ENCODE peak calls at places on chromosomes 7 and 10, in nine cellular contexts. One of them, this sample, is unnamed.

GRCh38 chr7:117480978-117481377 is 1.2 kb downstream of the CFTR start:
- DNase-seq in nephron progenitor cell: no peak
- DNase-seq in stimulated activated CD8-positive, alpha-beta memory T cell treated with anti-CD3 and anti-CD28 coated beads, Interleukin-15, amount 100 ng/mL, for 24 hours: no peak
- DNase-seq in activated T-cell treated with anti-CD3 and anti-CD28 coated beads, Interleukin-2, amount 50 U/mL, for 72 hours: no peak
- DNase-seq in mesothelial cell of epicardium: no peak
- DNase-seq in AG08396: no peak
- DNase-seq in SW480: no peak
- DNase-seq in MCF 10A: peak
- DNase-seq in activated T-helper 1 cell treated with anti-CD3 and anti-CD28 coated beads, Interleukin-12 subunit alpha, Interleukin-12 subunit beta, Interleukin-2, Interleukin-4 antibody, amounts not matched to agents 30 ng/mL and 10 ng/mL and 1 ng/mL, durations not matched to agents 14 hours and 24 hours and 36 hours: no peak
- DNase-seq in this sample: no peak

GRCh38 chr10:91559750-91560149 is 73.1 kb downstream of the PPP1R3C start:
- DNase-seq in MCF 10A: no peak
- DNase-seq in AG08396: no peak
- DNase-seq in stimulated activated CD8-positive, alpha-beta memory T cell treated with anti-CD3 and anti-CD28 coated beads, Interleukin-15, amount 100 ng/mL, for 24 hours: no peak
- DNase-seq in activated T-helper 1 cell treated with anti-CD3 and anti-CD28 coated beads, Interleukin-12 subunit alpha, Interleukin-12 subunit beta, Interleukin-2, Interleukin-4 antibody, amounts not matched to agents 30 ng/mL and 10 ng/mL and 1 ng/mL, durations not matched to agents 14 hours and 24 hours and 36 hours: no peak
- DNase-seq in SW480: no peak
- DNase-seq in mesothelial cell of epicardium: no peak
- DNase-seq in activated T-cell treated with anti-CD3 and anti-CD28 coated beads, Interleukin-2, amount 50 U/mL, for 72 hours: no peak
- DNase-seq in nephron progenitor cell: no peak
- DNase-seq in this sample: no peak

GRCh38 chr10:88095291-88095721 is 231.9 kb downstream of the PTEN start:
- DNase-seq in activated T-helper 1 cell treated with anti-CD3 and anti-CD28 coated beads, Interleukin-12 subunit alpha, Interleukin-12 subunit beta, Interleukin-2, Interleukin-4 antibody, amounts not matched to agents 30 ng/mL and 10 ng/mL and 1 ng/mL, durations not matched to agents 14 hours and 24 hours and 36 hours: no peak
- DNase-seq in mesothelial cell of epicardium: no peak
- DNase-seq in stimulated activated CD8-positive, alpha-beta memory T cell treated with anti-CD3 and anti-CD28 coated beads, Interleukin-15, amount 100 ng/mL, for 24 hours: no peak
- DNase-seq in AG08396: peak
- DNase-seq in activated T-cell treated with anti-CD3 and anti-CD28 coated beads, Interleukin-2, amount 50 U/mL, for 72 hours: no peak
- DNase-seq in MCF 10A: peak
- DNase-seq in SW480: no peak
- DNase-seq in nephron progenitor cell: no peak
- DNase-seq in this sample: no peak

GRCh38 chr10:90168244-90168643 is 466.9 kb downstream of the KIF20B start:
- DNase-seq in mesothelial cell of epicardium: no peak
- DNase-seq in activated T-helper 1 cell treated with anti-CD3 and anti-CD28 coated beads, Interleukin-12 subunit alpha, Interleukin-12 subunit beta, Interleukin-2, Interleukin-4 antibody, amounts not matched to agents 30 ng/mL and 10 ng/mL and 1 ng/mL, durations not matched to agents 14 hours and 24 hours and 36 hours: no peak
- DNase-seq in AG08396: no peak
- DNase-seq in activated T-cell treated with anti-CD3 and anti-CD28 coated beads, Interleukin-2, amount 50 U/mL, for 72 hours: no peak
- DNase-seq in MCF 10A: no peak
- DNase-seq in SW480: no peak
- DNase-seq in nephron progenitor cell: no peak
- DNase-seq in stimulated activated CD8-positive, alpha-beta memory T cell treated with anti-CD3 and anti-CD28 coated beads, Interleukin-15, amount 100 ng/mL, for 24 hours: no peak
- DNase-seq in this sample: no peak

GRCh38 chr7:57343901-57344622 is 105.9 kb upstream of the ZNF716 start:
- DNase-seq in nephron progenitor cell: no peak
- DNase-seq in stimulated activated CD8-positive, alpha-beta memory T cell treated with anti-CD3 and anti-CD28 coated beads, Interleukin-15, amount 100 ng/mL, for 24 hours: no peak
- DNase-seq in activated T-helper 1 cell treated with anti-CD3 and anti-CD28 coated beads, Interleukin-12 subunit alpha, Interleukin-12 subunit beta, Interleukin-2, Interleukin-4 antibody, amounts not matched to agents 30 ng/mL and 10 ng/mL and 1 ng/mL, durations not matched to agents 14 hours and 24 hours and 36 hours: no peak
- DNase-seq in activated T-cell treated with anti-CD3 and anti-CD28 coated beads, Interleukin-2, amount 50 U/mL, for 72 hours: no peak
- DNase-seq in mesothelial cell of epicardium: no peak
- DNase-seq in AG08396: no peak
- DNase-seq in SW480: no peak
- DNase-seq in MCF 10A: no peak
- DNase-seq in this sample: no peak

GRCh38 chr10:100653957-100654834 is 91.2 kb upstream of the PAX2 start:
- DNase-seq in activated T-cell treated with anti-CD3 and anti-CD28 coated beads, Interleukin-2, amount 50 U/mL, for 72 hours: peak
- DNase-seq in MCF 10A: no peak
- DNase-seq in mesothelial cell of epicardium: peak
- DNase-seq in activated T-helper 1 cell treated with anti-CD3 and anti-CD28 coated beads, Interleukin-12 subunit alpha, Interleukin-12 subunit beta, Interleukin-2, Interleukin-4 antibody, amounts not matched to agents 30 ng/mL and 10 ng/mL and 1 ng/mL, durations not matched to agents 14 hours and 24 hours and 36 hours: no peak
- DNase-seq in SW480: peak
- DNase-seq in AG08396: no peak
- DNase-seq in nephron progenitor cell: peak
- DNase-seq in stimulated activated CD8-positive, alpha-beta memory T cell treated with anti-CD3 and anti-CD28 coated beads, Interleukin-15, amount 100 ng/mL, for 24 hours: no peak
- DNase-seq in this sample: no peak

GRCh38 chr7:20793258-20793657 is 6.6 kb upstream of the SP8 start:
- DNase-seq in activated T-cell treated with anti-CD3 and anti-CD28 coated beads, Interleukin-2, amount 50 U/mL, for 72 hours: no peak
- DNase-seq in activated T-helper 1 cell treated with anti-CD3 and anti-CD28 coated beads, Interleukin-12 subunit alpha, Interleukin-12 subunit beta, Interleukin-2, Interleukin-4 antibody, amounts not matched to agents 30 ng/mL and 10 ng/mL and 1 ng/mL, durations not matched to agents 14 hours and 24 hours and 36 hours: no peak
- DNase-seq in SW480: no peak
- DNase-seq in MCF 10A: no peak
- DNase-seq in nephron progenitor cell: no peak
- DNase-seq in mesothelial cell of epicardium: no peak
- DNase-seq in AG08396: no peak
- DNase-seq in stimulated activated CD8-positive, alpha-beta memory T cell treated with anti-CD3 and anti-CD28 coated beads, Interleukin-15, amount 100 ng/mL, for 24 hours: no peak
- DNase-seq in this sample: no peak

GRCh38 chr7:138663741-138664710 is 37.1 kb downstream of the SVOPL start:
- DNase-seq in AG08396: peak
- DNase-seq in nephron progenitor cell: peak
- DNase-seq in MCF 10A: no peak
- DNase-seq in activated T-cell treated with anti-CD3 and anti-CD28 coated beads, Interleukin-2, amount 50 U/mL, for 72 hours: peak
- DNase-seq in SW480: no peak
- DNase-seq in activated T-helper 1 cell treated with anti-CD3 and anti-CD28 coated beads, Interleukin-12 subunit alpha, Interleukin-12 subunit beta, Interleukin-2, Interleukin-4 antibody, amounts not matched to agents 30 ng/mL and 10 ng/mL and 1 ng/mL, durations not matched to agents 14 hours and 24 hours and 36 hours: no peak
- DNase-seq in mesothelial cell of epicardium: peak
- DNase-seq in stimulated activated CD8-positive, alpha-beta memory T cell treated with anti-CD3 and anti-CD28 coated beads, Interleukin-15, amount 100 ng/mL, for 24 hours: no peak
- DNase-seq in this sample: no peak

GRCh38 chr7:99326408-99326782 is 697 bp downstream of the ARPC1A start:
- DNase-seq in nephron progenitor cell: no peak
- DNase-seq in SW480: no peak
- DNase-seq in stimulated activated CD8-positive, alpha-beta memory T cell treated with anti-CD3 and anti-CD28 coated beads, Interleukin-15, amount 100 ng/mL, for 24 hours: no peak
- DNase-seq in activated T-cell treated with anti-CD3 and anti-CD28 coated beads, Interleukin-2, amount 50 U/mL, for 72 hours: no peak
- DNase-seq in activated T-helper 1 cell treated with anti-CD3 and anti-CD28 coated beads, Interleukin-12 subunit alpha, Interleukin-12 subunit beta, Interleukin-2, Interleukin-4 antibody, amounts not matched to agents 30 ng/mL and 10 ng/mL and 1 ng/mL, durations not matched to agents 14 hours and 24 hours and 36 hours: no peak
- DNase-seq in AG08396: no peak
- DNase-seq in mesothelial cell of epicardium: no peak
- DNase-seq in MCF 10A: no peak
- DNase-seq in this sample: no peak

GRCh38 chr10:6401562-6402348 is 178.3 kb downstream of the PRKCQ start:
- DNase-seq in mesothelial cell of epicardium: peak
- DNase-seq in nephron progenitor cell: peak
- DNase-seq in activated T-helper 1 cell treated with anti-CD3 and anti-CD28 coated beads, Interleukin-12 subunit alpha, Interleukin-12 subunit beta, Interleukin-2, Interleukin-4 antibody, amounts not matched to agents 30 ng/mL and 10 ng/mL and 1 ng/mL, durations not matched to agents 14 hours and 24 hours and 36 hours: peak
- DNase-seq in activated T-cell treated with anti-CD3 and anti-CD28 coated beads, Interleukin-2, amount 50 U/mL, for 72 hours: peak
- DNase-seq in SW480: peak
- DNase-seq in AG08396: peak
- DNase-seq in MCF 10A: peak
- DNase-seq in stimulated activated CD8-positive, alpha-beta memory T cell treated with anti-CD3 and anti-CD28 coated beads, Interleukin-15, amount 100 ng/mL, for 24 hours: no peak
- DNase-seq in this sample: peak

GRCh38 chr7:20113423-20114027 is 103.7 kb downstream of the MACC1 start:
- DNase-seq in nephron progenitor cell: no peak
- DNase-seq in mesothelial cell of epicardium: no peak
- DNase-seq in SW480: no peak
- DNase-seq in stimulated activated CD8-positive, alpha-beta memory T cell treated with anti-CD3 and anti-CD28 coated beads, Interleukin-15, amount 100 ng/mL, for 24 hours: no peak
- DNase-seq in AG08396: no peak
- DNase-seq in activated T-cell treated with anti-CD3 and anti-CD28 coated beads, Interleukin-2, amount 50 U/mL, for 72 hours: no peak
- DNase-seq in activated T-helper 1 cell treated with anti-CD3 and anti-CD28 coated beads, Interleukin-12 subunit alpha, Interleukin-12 subunit beta, Interleukin-2, Interleukin-4 antibody, amounts not matched to agents 30 ng/mL and 10 ng/mL and 1 ng/mL, durations not matched to agents 14 hours and 24 hours and 36 hours: no peak
- DNase-seq in MCF 10A: no peak
- DNase-seq in this sample: no peak

GRCh38 chr10:101655581-101655980 is 39.4 kb downstream of the FBXW4 start:
- DNase-seq in MCF 10A: no peak
- DNase-seq in mesothelial cell of epicardium: no peak
- DNase-seq in nephron progenitor cell: no peak
- DNase-seq in AG08396: peak
- DNase-seq in SW480: no peak
- DNase-seq in activated T-cell treated with anti-CD3 and anti-CD28 coated beads, Interleukin-2, amount 50 U/mL, for 72 hours: no peak
- DNase-seq in stimulated activated CD8-positive, alpha-beta memory T cell treated with anti-CD3 and anti-CD28 coated beads, Interleukin-15, amount 100 ng/mL, for 24 hours: no peak
- DNase-seq in activated T-helper 1 cell treated with anti-CD3 and anti-CD28 coated beads, Interleukin-12 subunit alpha, Interleukin-12 subunit beta, Interleukin-2, Interleukin-4 antibody, amounts not matched to agents 30 ng/mL and 10 ng/mL and 1 ng/mL, durations not matched to agents 14 hours and 24 hours and 36 hours: no peak
- DNase-seq in this sample: no peak

GRCh38 chr7:93245525-93246432 is 13.6 kb downstream of the VPS50 start:
- DNase-seq in mesothelial cell of epicardium: no peak
- DNase-seq in SW480: peak
- DNase-seq in activated T-cell treated with anti-CD3 and anti-CD28 coated beads, Interleukin-2, amount 50 U/mL, for 72 hours: no peak
- DNase-seq in activated T-helper 1 cell treated with anti-CD3 and anti-CD28 coated beads, Interleukin-12 subunit alpha, Interleukin-12 subunit beta, Interleukin-2, Interleukin-4 antibody, amounts not matched to agents 30 ng/mL and 10 ng/mL and 1 ng/mL, durations not matched to agents 14 hours and 24 hours and 36 hours: no peak
- DNase-seq in MCF 10A: peak
- DNase-seq in AG08396: peak
- DNase-seq in nephron progenitor cell: no peak
- DNase-seq in stimulated activated CD8-positive, alpha-beta memory T cell treated with anti-CD3 and anti-CD28 coated beads, Interleukin-15, amount 100 ng/mL, for 24 hours: no peak
- DNase-seq in this sample: no peak

GRCh38 chr10:71161429-71161828 is 50.9 kb upstream of the UNC5B start:
- DNase-seq in activated T-helper 1 cell treated with anti-CD3 and anti-CD28 coated beads, Interleukin-12 subunit alpha, Interleukin-12 subunit beta, Interleukin-2, Interleukin-4 antibody, amounts not matched to agents 30 ng/mL and 10 ng/mL and 1 ng/mL, durations not matched to agents 14 hours and 24 hours and 36 hours: no peak
- DNase-seq in nephron progenitor cell: no peak
- DNase-seq in stimulated activated CD8-positive, alpha-beta memory T cell treated with anti-CD3 and anti-CD28 coated beads, Interleukin-15, amount 100 ng/mL, for 24 hours: no peak
- DNase-seq in AG08396: no peak
- DNase-seq in MCF 10A: peak
- DNase-seq in mesothelial cell of epicardium: no peak
- DNase-seq in SW480: peak
- DNase-seq in activated T-cell treated with anti-CD3 and anti-CD28 coated beads, Interleukin-2, amount 50 U/mL, for 72 hours: no peak
- DNase-seq in this sample: no peak

GRCh38 chr7:64640504-64640903 is 25.4 kb upstream of the ZNF107 start:
- DNase-seq in SW480: no peak
- DNase-seq in nephron progenitor cell: no peak
- DNase-seq in AG08396: no peak
- DNase-seq in activated T-cell treated with anti-CD3 and anti-CD28 coated beads, Interleukin-2, amount 50 U/mL, for 72 hours: no peak
- DNase-seq in stimulated activated CD8-positive, alpha-beta memory T cell treated with anti-CD3 and anti-CD28 coated beads, Interleukin-15, amount 100 ng/mL, for 24 hours: no peak
- DNase-seq in MCF 10A: no peak
- DNase-seq in mesothelial cell of epicardium: no peak
- DNase-seq in activated T-helper 1 cell treated with anti-CD3 and anti-CD28 coated beads, Interleukin-12 subunit alpha, Interleukin-12 subunit beta, Interleukin-2, Interleukin-4 antibody, amounts not matched to agents 30 ng/mL and 10 ng/mL and 1 ng/mL, durations not matched to agents 14 hours and 24 hours and 36 hours: no peak
- DNase-seq in this sample: no peak

GRCh38 chr10:77788496-77789010 is 138.0 kb downstream of the DLG5 start:
- DNase-seq in activated T-cell treated with anti-CD3 and anti-CD28 coated beads, Interleukin-2, amount 50 U/mL, for 72 hours: no peak
- DNase-seq in activated T-helper 1 cell treated with anti-CD3 and anti-CD28 coated beads, Interleukin-12 subunit alpha, Interleukin-12 subunit beta, Interleukin-2, Interleukin-4 antibody, amounts not matched to agents 30 ng/mL and 10 ng/mL and 1 ng/mL, durations not matched to agents 14 hours and 24 hours and 36 hours: no peak
- DNase-seq in nephron progenitor cell: no peak
- DNase-seq in mesothelial cell of epicardium: no peak
- DNase-seq in SW480: no peak
- DNase-seq in stimulated activated CD8-positive, alpha-beta memory T cell treated with anti-CD3 and anti-CD28 coated beads, Interleukin-15, amount 100 ng/mL, for 24 hours: no peak
- DNase-seq in MCF 10A: no peak
- DNase-seq in AG08396: no peak
- DNase-seq in this sample: no peak

GRCh38 chr10:131107970-131108369 is 203.6 kb downstream of the TCERG1L start:
- DNase-seq in nephron progenitor cell: no peak
- DNase-seq in stimulated activated CD8-positive, alpha-beta memory T cell treated with anti-CD3 and anti-CD28 coated beads, Interleukin-15, amount 100 ng/mL, for 24 hours: no peak
- DNase-seq in activated T-cell treated with anti-CD3 and anti-CD28 coated beads, Interleukin-2, amount 50 U/mL, for 72 hours: no peak
- DNase-seq in mesothelial cell of epicardium: no peak
- DNase-seq in SW480: no peak
- DNase-seq in activated T-helper 1 cell treated with anti-CD3 and anti-CD28 coated beads, Interleukin-12 subunit alpha, Interleukin-12 subunit beta, Interleukin-2, Interleukin-4 antibody, amounts not matched to agents 30 ng/mL and 10 ng/mL and 1 ng/mL, durations not matched to agents 14 hours and 24 hours and 36 hours: no peak
- DNase-seq in AG08396: no peak
- DNase-seq in MCF 10A: no peak
- DNase-seq in this sample: no peak

GRCh38 chr7:136677456-136678365 is 190.7 kb upstream of the CHRM2 start:
- DNase-seq in AG08396: no peak
- DNase-seq in mesothelial cell of epicardium: no peak
- DNase-seq in stimulated activated CD8-positive, alpha-beta memory T cell treated with anti-CD3 and anti-CD28 coated beads, Interleukin-15, amount 100 ng/mL, for 24 hours: no peak
- DNase-seq in MCF 10A: peak
- DNase-seq in activated T-helper 1 cell treated with anti-CD3 and anti-CD28 coated beads, Interleukin-12 subunit alpha, Interleukin-12 subunit beta, Interleukin-2, Interleukin-4 antibody, amounts not matched to agents 30 ng/mL and 10 ng/mL and 1 ng/mL, durations not matched to agents 14 hours and 24 hours and 36 hours: no peak
- DNase-seq in nephron progenitor cell: no peak
- DNase-seq in activated T-cell treated with anti-CD3 and anti-CD28 coated beads, Interleukin-2, amount 50 U/mL, for 72 hours: no peak
- DNase-seq in SW480: no peak
- DNase-seq in this sample: no peak

GRCh38 chr7:36023025-36023424 is 130.0 kb upstream of the EEPD1 start:
- DNase-seq in SW480: no peak
- DNase-seq in AG08396: no peak
- DNase-seq in MCF 10A: no peak
- DNase-seq in nephron progenitor cell: no peak
- DNase-seq in mesothelial cell of epicardium: no peak
- DNase-seq in stimulated activated CD8-positive, alpha-beta memory T cell treated with anti-CD3 and anti-CD28 coated beads, Interleukin-15, amount 100 ng/mL, for 24 hours: no peak
- DNase-seq in activated T-cell treated with anti-CD3 and anti-CD28 coated beads, Interleukin-2, amount 50 U/mL, for 72 hours: no peak
- DNase-seq in activated T-helper 1 cell treated with anti-CD3 and anti-CD28 coated beads, Interleukin-12 subunit alpha, Interleukin-12 subunit beta, Interleukin-2, Interleukin-4 antibody, amounts not matched to agents 30 ng/mL and 10 ng/mL and 1 ng/mL, durations not matched to agents 14 hours and 24 hours and 36 hours: no peak
- DNase-seq in this sample: no peak

GRCh38 chr7:20296444-20296843 is 34.3 kb upstream of the ITGB8 start:
- DNase-seq in MCF 10A: no peak
- DNase-seq in mesothelial cell of epicardium: no peak
- DNase-seq in SW480: peak
- DNase-seq in stimulated activated CD8-positive, alpha-beta memory T cell treated with anti-CD3 and anti-CD28 coated beads, Interleukin-15, amount 100 ng/mL, for 24 hours: no peak
- DNase-seq in activated T-cell treated with anti-CD3 and anti-CD28 coated beads, Interleukin-2, amount 50 U/mL, for 72 hours: no peak
- DNase-seq in AG08396: no peak
- DNase-seq in nephron progenitor cell: no peak
- DNase-seq in activated T-helper 1 cell treated with anti-CD3 and anti-CD28 coated beads, Interleukin-12 subunit alpha, Interleukin-12 subunit beta, Interleukin-2, Interleukin-4 antibody, amounts not matched to agents 30 ng/mL and 10 ng/mL and 1 ng/mL, durations not matched to agents 14 hours and 24 hours and 36 hours: no peak
- DNase-seq in this sample: no peak

GRCh38 chr10:15097011-15097812 is at the start of gene RPP38:
- DNase-seq in activated T-cell treated with anti-CD3 and anti-CD28 coated beads, Interleukin-2, amount 50 U/mL, for 72 hours: peak
- DNase-seq in activated T-helper 1 cell treated with anti-CD3 and anti-CD28 coated beads, Interleukin-12 subunit alpha, Interleukin-12 subunit beta, Interleukin-2, Interleukin-4 antibody, amounts not matched to agents 30 ng/mL and 10 ng/mL and 1 ng/mL, durations not matched to agents 14 hours and 24 hours and 36 hours: peak
- DNase-seq in MCF 10A: peak
- DNase-seq in stimulated activated CD8-positive, alpha-beta memory T cell treated with anti-CD3 and anti-CD28 coated beads, Interleukin-15, amount 100 ng/mL, for 24 hours: peak
- DNase-seq in AG08396: peak
- DNase-seq in nephron progenitor cell: peak
- DNase-seq in mesothelial cell of epicardium: peak
- DNase-seq in SW480: peak
- DNase-seq in this sample: peak

GRCh38 chr7:41189866-41190265 is 513.0 kb downstream of the INHBA start:
- DNase-seq in activated T-helper 1 cell treated with anti-CD3 and anti-CD28 coated beads, Interleukin-12 subunit alpha, Interleukin-12 subunit beta, Interleukin-2, Interleukin-4 antibody, amounts not matched to agents 30 ng/mL and 10 ng/mL and 1 ng/mL, durations not matched to agents 14 hours and 24 hours and 36 hours: no peak
- DNase-seq in nephron progenitor cell: no peak
- DNase-seq in MCF 10A: peak
- DNase-seq in activated T-cell treated with anti-CD3 and anti-CD28 coated beads, Interleukin-2, amount 50 U/mL, for 72 hours: no peak
- DNase-seq in mesothelial cell of epicardium: no peak
- DNase-seq in stimulated activated CD8-positive, alpha-beta memory T cell treated with anti-CD3 and anti-CD28 coated beads, Interleukin-15, amount 100 ng/mL, for 24 hours: no peak
- DNase-seq in SW480: peak
- DNase-seq in AG08396: peak
- DNase-seq in this sample: no peak

GRCh38 chr7:87420173-87420572 is 55.3 kb downstream of the ABCB4 start:
- DNase-seq in AG08396: no peak
- DNase-seq in activated T-helper 1 cell treated with anti-CD3 and anti-CD28 coated beads, Interleukin-12 subunit alpha, Interleukin-12 subunit beta, Interleukin-2, Interleukin-4 antibody, amounts not matched to agents 30 ng/mL and 10 ng/mL and 1 ng/mL, durations not matched to agents 14 hours and 24 hours and 36 hours: no peak
- DNase-seq in MCF 10A: no peak
- DNase-seq in SW480: peak
- DNase-seq in activated T-cell treated with anti-CD3 and anti-CD28 coated beads, Interleukin-2, amount 50 U/mL, for 72 hours: no peak
- DNase-seq in stimulated activated CD8-positive, alpha-beta memory T cell treated with anti-CD3 and anti-CD28 coated beads, Interleukin-15, amount 100 ng/mL, for 24 hours: no peak
- DNase-seq in nephron progenitor cell: no peak
- DNase-seq in mesothelial cell of epicardium: no peak
- DNase-seq in this sample: no peak

GRCh38 chr7:141701489-141702046 is 398 bp downstream of the DENND11 start:
- DNase-seq in stimulated activated CD8-positive, alpha-beta memory T cell treated with anti-CD3 and anti-CD28 coated beads, Interleukin-15, amount 100 ng/mL, for 24 hours: peak
- DNase-seq in mesothelial cell of epicardium: peak
- DNase-seq in SW480: peak
- DNase-seq in MCF 10A: peak
- DNase-seq in activated T-cell treated with anti-CD3 and anti-CD28 coated beads, Interleukin-2, amount 50 U/mL, for 72 hours: peak
- DNase-seq in AG08396: peak
- DNase-seq in nephron progenitor cell: peak
- DNase-seq in activated T-helper 1 cell treated with anti-CD3 and anti-CD28 coated beads, Interleukin-12 subunit alpha, Interleukin-12 subunit beta, Interleukin-2, Interleukin-4 antibody, amounts not matched to agents 30 ng/mL and 10 ng/mL and 1 ng/mL, durations not matched to agents 14 hours and 24 hours and 36 hours: peak
- DNase-seq in this sample: peak

GRCh38 chr7:30977222-30977621 is 13.5 kb downstream of the GHRHR start:
- DNase-seq in nephron progenitor cell: no peak
- DNase-seq in SW480: no peak
- DNase-seq in activated T-helper 1 cell treated with anti-CD3 and anti-CD28 coated beads, Interleukin-12 subunit alpha, Interleukin-12 subunit beta, Interleukin-2, Interleukin-4 antibody, amounts not matched to agents 30 ng/mL and 10 ng/mL and 1 ng/mL, durations not matched to agents 14 hours and 24 hours and 36 hours: no peak
- DNase-seq in activated T-cell treated with anti-CD3 and anti-CD28 coated beads, Interleukin-2, amount 50 U/mL, for 72 hours: no peak
- DNase-seq in AG08396: no peak
- DNase-seq in mesothelial cell of epicardium: no peak
- DNase-seq in stimulated activated CD8-positive, alpha-beta memory T cell treated with anti-CD3 and anti-CD28 coated beads, Interleukin-15, amount 100 ng/mL, for 24 hours: no peak
- DNase-seq in MCF 10A: no peak
- DNase-seq in this sample: no peak

GRCh38 chr10:29634764-29635625 is at the start of gene SVIL:
- DNase-seq in SW480: no peak
- DNase-seq in nephron progenitor cell: peak
- DNase-seq in activated T-helper 1 cell treated with anti-CD3 and anti-CD28 coated beads, Interleukin-12 subunit alpha, Interleukin-12 subunit beta, Interleukin-2, Interleukin-4 antibody, amounts not matched to agents 30 ng/mL and 10 ng/mL and 1 ng/mL, durations not matched to agents 14 hours and 24 hours and 36 hours: no peak
- DNase-seq in mesothelial cell of epicardium: no peak
- DNase-seq in MCF 10A: peak
- DNase-seq in AG08396: peak
- DNase-seq in stimulated activated CD8-positive, alpha-beta memory T cell treated with anti-CD3 and anti-CD28 coated beads, Interleukin-15, amount 100 ng/mL, for 24 hours: no peak
- DNase-seq in activated T-cell treated with anti-CD3 and anti-CD28 coated beads, Interleukin-2, amount 50 U/mL, for 72 hours: no peak
- DNase-seq in this sample: no peak

GRCh38 chr7:84364708-84365107 is 170.1 kb upstream of the SEMA3A start:
- DNase-seq in nephron progenitor cell: no peak
- DNase-seq in mesothelial cell of epicardium: no peak
- DNase-seq in activated T-cell treated with anti-CD3 and anti-CD28 coated beads, Interleukin-2, amount 50 U/mL, for 72 hours: no peak
- DNase-seq in stimulated activated CD8-positive, alpha-beta memory T cell treated with anti-CD3 and anti-CD28 coated beads, Interleukin-15, amount 100 ng/mL, for 24 hours: no peak
- DNase-seq in SW480: peak
- DNase-seq in activated T-helper 1 cell treated with anti-CD3 and anti-CD28 coated beads, Interleukin-12 subunit alpha, Interleukin-12 subunit beta, Interleukin-2, Interleukin-4 antibody, amounts not matched to agents 30 ng/mL and 10 ng/mL and 1 ng/mL, durations not matched to agents 14 hours and 24 hours and 36 hours: no peak
- DNase-seq in AG08396: peak
- DNase-seq in MCF 10A: no peak
- DNase-seq in this sample: no peak

GRCh38 chr7:158137516-158138328 is 449.9 kb downstream of the PTPRN2 start:
- DNase-seq in activated T-helper 1 cell treated with anti-CD3 and anti-CD28 coated beads, Interleukin-12 subunit alpha, Interleukin-12 subunit beta, Interleukin-2, Interleukin-4 antibody, amounts not matched to agents 30 ng/mL and 10 ng/mL and 1 ng/mL, durations not matched to agents 14 hours and 24 hours and 36 hours: no peak
- DNase-seq in MCF 10A: no peak
- DNase-seq in stimulated activated CD8-positive, alpha-beta memory T cell treated with anti-CD3 and anti-CD28 coated beads, Interleukin-15, amount 100 ng/mL, for 24 hours: no peak
- DNase-seq in mesothelial cell of epicardium: no peak
- DNase-seq in nephron progenitor cell: no peak
- DNase-seq in AG08396: no peak
- DNase-seq in activated T-cell treated with anti-CD3 and anti-CD28 coated beads, Interleukin-2, amount 50 U/mL, for 72 hours: no peak
- DNase-seq in SW480: no peak
- DNase-seq in this sample: no peak

GRCh38 chr7:80070391-80070790 is 64.2 kb upstream of the GNAI1 start:
- DNase-seq in SW480: no peak
- DNase-seq in mesothelial cell of epicardium: no peak
- DNase-seq in nephron progenitor cell: no peak
- DNase-seq in activated T-cell treated with anti-CD3 and anti-CD28 coated beads, Interleukin-2, amount 50 U/mL, for 72 hours: no peak
- DNase-seq in AG08396: no peak
- DNase-seq in MCF 10A: no peak
- DNase-seq in stimulated activated CD8-positive, alpha-beta memory T cell treated with anti-CD3 and anti-CD28 coated beads, Interleukin-15, amount 100 ng/mL, for 24 hours: no peak
- DNase-seq in activated T-helper 1 cell treated with anti-CD3 and anti-CD28 coated beads, Interleukin-12 subunit alpha, Interleukin-12 subunit beta, Interleukin-2, Interleukin-4 antibody, amounts not matched to agents 30 ng/mL and 10 ng/mL and 1 ng/mL, durations not matched to agents 14 hours and 24 hours and 36 hours: no peak
- DNase-seq in this sample: no peak

GRCh38 chr10:44325157-44325556 is 59.7 kb downstream of the CXCL12 start:
- DNase-seq in mesothelial cell of epicardium: no peak
- DNase-seq in SW480: peak
- DNase-seq in AG08396: no peak
- DNase-seq in activated T-helper 1 cell treated with anti-CD3 and anti-CD28 coated beads, Interleukin-12 subunit alpha, Interleukin-12 subunit beta, Interleukin-2, Interleukin-4 antibody, amounts not matched to agents 30 ng/mL and 10 ng/mL and 1 ng/mL, durations not matched to agents 14 hours and 24 hours and 36 hours: no peak
- DNase-seq in activated T-cell treated with anti-CD3 and anti-CD28 coated beads, Interleukin-2, amount 50 U/mL, for 72 hours: no peak
- DNase-seq in stimulated activated CD8-positive, alpha-beta memory T cell treated with anti-CD3 and anti-CD28 coated beads, Interleukin-15, amount 100 ng/mL, for 24 hours: no peak
- DNase-seq in MCF 10A: no peak
- DNase-seq in nephron progenitor cell: no peak
- DNase-seq in this sample: no peak

GRCh38 chr10:79331709-79332108 is 15.6 kb upstream of the PPIF start:
- DNase-seq in activated T-cell treated with anti-CD3 and anti-CD28 coated beads, Interleukin-2, amount 50 U/mL, for 72 hours: peak
- DNase-seq in stimulated activated CD8-positive, alpha-beta memory T cell treated with anti-CD3 and anti-CD28 coated beads, Interleukin-15, amount 100 ng/mL, for 24 hours: peak
- DNase-seq in AG08396: no peak
- DNase-seq in nephron progenitor cell: no peak
- DNase-seq in MCF 10A: peak
- DNase-seq in SW480: peak
- DNase-seq in mesothelial cell of epicardium: no peak
- DNase-seq in activated T-helper 1 cell treated with anti-CD3 and anti-CD28 coated beads, Interleukin-12 subunit alpha, Interleukin-12 subunit beta, Interleukin-2, Interleukin-4 antibody, amounts not matched to agents 30 ng/mL and 10 ng/mL and 1 ng/mL, durations not matched to agents 14 hours and 24 hours and 36 hours: peak
- DNase-seq in this sample: peak

This sample was measured in activated CD4-positive, alpha-beta T cell treated with anti-CD3 and anti-CD28 coated beads, Interleukin-2, amount 10 ng/mL, durations not matched to agents 7 days and 5 days.